ENCODE peak calls at places on chromosomes 16 and 17, in nine cellular contexts. One of them, this sample, is unnamed.

GRCh38 chr17:71412803-71413202 is 708.0 kb upstream of the SOX9 start:
- DNase-seq in testis: no peak
- DNase-seq in IMR-90: peak; percentile 99
- DNase-seq in fibroblast of lung: peak; percentile 99
- DNase-seq in upper lobe of right lung: no peak
- DNase-seq in sigmoid colon: no peak
- DNase-seq in uterus: no peak
- DNase-seq in cardiac muscle cell: no peak
- DNase-seq in body of pancreas: no peak
- DNase-seq in this sample: no peak

GRCh38 chr17:29145289-29146058 is 34.7 kb downstream of the MYO18A start:
- DNase-seq in IMR-90: peak; percentile 84
- DNase-seq in sigmoid colon: peak; percentile 87
- DNase-seq in cardiac muscle cell: peak; percentile 82
- DNase-seq in body of pancreas: peak; percentile 72
- DNase-seq in fibroblast of lung: peak; percentile 77
- DNase-seq in uterus: peak; percentile 57
- DNase-seq in testis: peak; percentile 77
- DNase-seq in upper lobe of right lung: peak; percentile 85
- DNase-seq in this sample: peak; percentile 69

GRCh38 chr17:36851230-36851629 is 86.0 kb upstream of the LHX1 start:
- DNase-seq in fibroblast of lung: peak; percentile 36
- DNase-seq in IMR-90: peak; percentile 45
- DNase-seq in cardiac muscle cell: no peak
- DNase-seq in upper lobe of right lung: no peak
- DNase-seq in sigmoid colon: no peak
- DNase-seq in testis: no peak
- DNase-seq in body of pancreas: no peak
- DNase-seq in uterus: no peak
- DNase-seq in this sample: no peak

GRCh38 chr16:79163666-79164377 is 436.7 kb downstream of the MAF start:
- DNase-seq in testis: no peak
- DNase-seq in cardiac muscle cell: no peak
- DNase-seq in uterus: no peak
- DNase-seq in body of pancreas: no peak
- DNase-seq in upper lobe of right lung: no peak
- DNase-seq in fibroblast of lung: no peak
- DNase-seq in sigmoid colon: no peak
- DNase-seq in IMR-90: no peak
- DNase-seq in this sample: no peak

GRCh38 chr16:375927-376816 is 5.6 kb downstream of the PGAP6 start:
- DNase-seq in body of pancreas: peak; percentile 13
- DNase-seq in IMR-90: no peak
- DNase-seq in upper lobe of right lung: no peak
- DNase-seq in testis: no peak
- DNase-seq in fibroblast of lung: no peak
- DNase-seq in sigmoid colon: no peak
- DNase-seq in cardiac muscle cell: no peak
- DNase-seq in uterus: no peak
- DNase-seq in this sample: no peak

GRCh38 chr17:67218385-67218950 is 26.5 kb downstream of the HELZ start:
- DNase-seq in upper lobe of right lung: no peak
- DNase-seq in fibroblast of lung: peak; percentile 71
- DNase-seq in uterus: no peak
- DNase-seq in testis: no peak
- DNase-seq in cardiac muscle cell: no peak
- DNase-seq in IMR-90: peak; percentile 78
- DNase-seq in body of pancreas: no peak
- DNase-seq in sigmoid colon: no peak
- DNase-seq in this sample: no peak

GRCh38 chr17:40541873-40542561 is 23.3 kb downstream of the CCR7 start:
- DNase-seq in cardiac muscle cell: no peak
- DNase-seq in fibroblast of lung: peak; percentile 34
- DNase-seq in IMR-90: no peak
- DNase-seq in sigmoid colon: no peak
- DNase-seq in uterus: no peak
- DNase-seq in upper lobe of right lung: peak; percentile 58
- DNase-seq in testis: no peak
- DNase-seq in body of pancreas: no peak
- DNase-seq in this sample: no peak

GRCh38 chr17:15106540-15106939 is 158.6 kb downstream of the PMP22 start:
- DNase-seq in upper lobe of right lung: no peak
- DNase-seq in cardiac muscle cell: no peak
- DNase-seq in sigmoid colon: no peak
- DNase-seq in IMR-90: peak; percentile 45
- DNase-seq in fibroblast of lung: peak; percentile 51
- DNase-seq in body of pancreas: no peak
- DNase-seq in uterus: no peak
- DNase-seq in testis: no peak
- DNase-seq in this sample: no peak

GRCh38 chr17:78125138-78125913 is 3.2 kb downstream of the TMC6 start:
- DNase-seq in cardiac muscle cell: no peak
- DNase-seq in fibroblast of lung: no peak
- DNase-seq in uterus: no peak
- DNase-seq in body of pancreas: no peak
- DNase-seq in testis: no peak
- DNase-seq in sigmoid colon: no peak
- DNase-seq in IMR-90: no peak
- DNase-seq in upper lobe of right lung: no peak
- DNase-seq in this sample: no peak

GRCh38 chr17:746181-746580 is 5.9 kb downstream of the GEMIN4 start:
- DNase-seq in cardiac muscle cell: no peak
- DNase-seq in fibroblast of lung: no peak
- DNase-seq in testis: no peak
- DNase-seq in body of pancreas: no peak
- DNase-seq in uterus: no peak
- DNase-seq in upper lobe of right lung: no peak
- DNase-seq in IMR-90: no peak
- DNase-seq in sigmoid colon: no peak
- DNase-seq in this sample: no peak

GRCh38 chr17:65557349-65558310 is 3.8 kb downstream of the AXIN2 start:
- DNase-seq in sigmoid colon: no peak
- DNase-seq in IMR-90: peak; percentile 55
- DNase-seq in upper lobe of right lung: no peak
- DNase-seq in uterus: no peak
- DNase-seq in cardiac muscle cell: no peak
- DNase-seq in fibroblast of lung: peak; percentile 93
- DNase-seq in testis: no peak
- DNase-seq in body of pancreas: no peak
- DNase-seq in this sample: no peak

GRCh38 chr17:8243827-8244226 is 4.0 kb downstream of the CTC1 start:
- DNase-seq in fibroblast of lung: no peak
- DNase-seq in testis: no peak
- DNase-seq in IMR-90: no peak
- DNase-seq in sigmoid colon: no peak
- DNase-seq in upper lobe of right lung: no peak
- DNase-seq in uterus: no peak
- DNase-seq in cardiac muscle cell: no peak
- DNase-seq in body of pancreas: no peak
- DNase-seq in this sample: no peak

GRCh38 chr17:67390646-67391480 is 13.8 kb downstream of the PITPNC1 start:
- DNase-seq in uterus: peak; percentile 37
- DNase-seq in testis: no peak
- DNase-seq in IMR-90: peak; percentile 99
- DNase-seq in cardiac muscle cell: no peak
- DNase-seq in sigmoid colon: no peak
- DNase-seq in upper lobe of right lung: no peak
- DNase-seq in body of pancreas: peak; percentile 87
- DNase-seq in fibroblast of lung: peak; percentile 98
- DNase-seq in this sample: no peak

GRCh38 chr16:77584205-77584859 is 138.0 kb upstream of the NUDT7 start:
- DNase-seq in upper lobe of right lung: no peak
- DNase-seq in uterus: peak; percentile 60
- DNase-seq in cardiac muscle cell: peak; percentile 59
- DNase-seq in testis: peak; percentile 72
- DNase-seq in IMR-90: peak; percentile 63
- DNase-seq in sigmoid colon: no peak
- DNase-seq in fibroblast of lung: peak; percentile 58
- DNase-seq in body of pancreas: peak; percentile 50
- DNase-seq in this sample: peak; percentile 35

GRCh38 chr16:80210787-80211186 is 330.0 kb upstream of the DYNLRB2 start:
- DNase-seq in fibroblast of lung: no peak
- DNase-seq in IMR-90: no peak
- DNase-seq in testis: peak; percentile 54
- DNase-seq in uterus: no peak
- DNase-seq in body of pancreas: no peak
- DNase-seq in sigmoid colon: no peak
- DNase-seq in cardiac muscle cell: no peak
- DNase-seq in upper lobe of right lung: no peak
- DNase-seq in this sample: no peak

GRCh38 chr16:35295856-35296255 is 1836.4 kb downstream of the TP53TG3F start:
- DNase-seq in testis: no peak
- DNase-seq in uterus: no peak
- DNase-seq in fibroblast of lung: no peak
- DNase-seq in cardiac muscle cell: no peak
- DNase-seq in IMR-90: no peak
- DNase-seq in sigmoid colon: no peak
- DNase-seq in upper lobe of right lung: no peak
- DNase-seq in body of pancreas: no peak
- DNase-seq in this sample: no peak

GRCh38 chr17:57953703-57954420 is 1.4 kb downstream of the CUEDC1 start:
- DNase-seq in fibroblast of lung: no peak
- DNase-seq in testis: no peak
- DNase-seq in body of pancreas: no peak
- DNase-seq in upper lobe of right lung: peak; percentile 57
- DNase-seq in uterus: no peak
- DNase-seq in sigmoid colon: peak; percentile 73
- DNase-seq in IMR-90: no peak
- DNase-seq in cardiac muscle cell: no peak
- DNase-seq in this sample: no peak

GRCh38 chr16:11570796-11571195 is 15.9 kb downstream of the LITAF start:
- DNase-seq in fibroblast of lung: no peak
- DNase-seq in uterus: no peak
- DNase-seq in cardiac muscle cell: no peak
- DNase-seq in body of pancreas: no peak
- DNase-seq in testis: no peak
- DNase-seq in sigmoid colon: no peak
- DNase-seq in upper lobe of right lung: no peak
- DNase-seq in IMR-90: no peak
- DNase-seq in this sample: no peak

GRCh38 chr17:54901230-54901847 is 687 bp downstream of the TOM1L1 start:
- DNase-seq in testis: no peak
- DNase-seq in body of pancreas: peak; percentile 19
- DNase-seq in uterus: no peak
- DNase-seq in sigmoid colon: no peak
- DNase-seq in fibroblast of lung: peak; percentile 35
- DNase-seq in upper lobe of right lung: no peak
- DNase-seq in IMR-90: peak; percentile 8
- DNase-seq in cardiac muscle cell: no peak
- DNase-seq in this sample: no peak
- H3K4me3 ChIP-seq in testis: peak overlapping the region; percentile 58
- H3K4me3 ChIP-seq in body of pancreas: peak overlapping the region; percentile 44
- H3K4me3 ChIP-seq in uterus: peak overlapping the region; percentile 43
- H3K4me3 ChIP-seq in sigmoid colon: peak overlapping the region; percentile 57
- H3K4me3 ChIP-seq in fibroblast of lung: peak overlapping the region; percentile 66
- H3K4me3 ChIP-seq in upper lobe of right lung: peak overlapping the region; percentile 53
- H3K4me3 ChIP-seq in IMR-90: peak overlapping the region; percentile 82
- H3K4me3 ChIP-seq in cardiac muscle cell: peak overlapping the region; percentile 35
- H3K4me3 ChIP-seq in this sample: peak overlapping the region; percentile 65

DNA sequence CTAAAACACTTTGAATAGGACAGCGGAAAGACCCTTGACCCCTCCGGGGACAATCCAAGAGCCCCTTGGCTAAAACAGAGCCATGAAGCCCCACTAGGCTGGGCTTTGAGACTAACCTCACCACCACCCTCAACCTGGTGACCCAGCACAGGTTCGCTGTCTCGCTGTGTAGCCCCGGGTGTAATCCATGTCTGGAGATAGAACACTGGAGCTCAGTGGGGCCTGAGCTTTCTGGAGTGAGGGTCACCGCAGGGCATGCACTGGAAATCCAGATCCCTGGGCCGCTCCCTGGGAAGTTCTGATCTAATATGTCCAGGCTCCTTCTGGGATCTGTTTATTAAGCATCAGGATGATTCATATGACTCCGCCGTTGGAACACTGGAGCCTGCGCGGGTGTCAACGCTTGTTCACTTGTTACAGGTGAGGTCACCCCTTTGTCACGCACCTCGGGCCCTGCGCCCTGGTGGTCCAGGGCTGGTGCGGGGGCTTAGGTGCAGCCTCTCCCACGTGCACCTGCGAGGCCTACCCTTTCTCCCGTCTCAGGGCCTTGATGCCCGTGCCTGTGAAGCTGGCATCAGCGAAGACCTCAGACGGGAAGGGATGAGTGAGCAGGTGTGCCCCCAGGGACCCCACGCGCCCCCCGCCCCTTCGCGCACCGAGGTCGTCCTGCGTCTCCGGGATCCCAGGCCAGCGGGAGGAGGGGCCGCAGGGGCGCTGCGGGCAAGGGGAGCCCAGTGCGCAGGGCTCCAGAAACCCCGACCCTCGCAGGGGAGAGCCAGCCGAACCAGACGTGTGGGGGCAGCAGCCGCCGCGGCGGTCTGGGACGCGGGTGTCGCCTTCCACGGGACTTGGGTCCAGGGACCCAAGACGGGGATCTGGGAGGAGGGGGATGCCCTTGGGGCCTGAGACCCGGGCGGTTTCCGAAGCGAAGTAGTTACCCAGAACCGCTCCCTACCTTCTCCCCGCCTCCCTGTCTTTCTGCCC is 224.1 kb upstream of the FOXF1 start:
- DNase-seq in fibroblast of lung: peak; percentile 30
- DNase-seq in IMR-90: peak; percentile 58
- DNase-seq in upper lobe of right lung: no peak
- DNase-seq in uterus: no peak
- DNase-seq in cardiac muscle cell: no peak
- DNase-seq in testis: no peak
- DNase-seq in sigmoid colon: peak; percentile 85
- DNase-seq in body of pancreas: no peak
- DNase-seq in this sample: no peak
- H3K27me3 ChIP-seq in fibroblast of lung: peaks cover 27% of the 10 kb centered on the region
- H3K27me3 ChIP-seq in IMR-90: peaks cover 6% of the 10 kb centered on the region
- H3K27me3 ChIP-seq in upper lobe of right lung: peaks cover 44% of the 10 kb centered on the region
- H3K27me3 ChIP-seq in uterus: peaks cover 5% of the 10 kb centered on the region
- H3K27me3 ChIP-seq in cardiac muscle cell: peaks cover 90% of the 10 kb centered on the region
- H3K27me3 ChIP-seq in testis: no peaks in the 10 kb centered on the region
- H3K27me3 ChIP-seq in sigmoid colon: no peaks in the 10 kb centered on the region
- H3K27me3 ChIP-seq in body of pancreas: no peaks in the 10 kb centered on the region
- H3K27me3 ChIP-seq in this sample: peaks cover 93% of the 10 kb centered on the region

GRCh38 chr17:32928527-32929287 is 754 bp downstream of the TMEM98 start:
- DNase-seq in fibroblast of lung: peak; percentile 25
- DNase-seq in cardiac muscle cell: no peak
- DNase-seq in testis: no peak
- DNase-seq in IMR-90: peak; percentile 26
- DNase-seq in upper lobe of right lung: no peak
- DNase-seq in uterus: no peak
- DNase-seq in body of pancreas: no peak
- DNase-seq in sigmoid colon: no peak
- DNase-seq in this sample: no peak
- TF ChIP-seq CTCF in fibroblast of lung: no peak
- TF ChIP-seq CTCF in cardiac muscle cell: no peak
- TF ChIP-seq CTCF in testis: no peak
- TF ChIP-seq CTCF in IMR-90: no peak
- TF ChIP-seq CTCF in upper lobe of right lung: no peak
- TF ChIP-seq CTCF in uterus: no peak
- TF ChIP-seq CTCF in body of pancreas: no peak
- TF ChIP-seq CTCF in sigmoid colon: no peak
- TF ChIP-seq CTCF in this sample: no peak

DNA sequence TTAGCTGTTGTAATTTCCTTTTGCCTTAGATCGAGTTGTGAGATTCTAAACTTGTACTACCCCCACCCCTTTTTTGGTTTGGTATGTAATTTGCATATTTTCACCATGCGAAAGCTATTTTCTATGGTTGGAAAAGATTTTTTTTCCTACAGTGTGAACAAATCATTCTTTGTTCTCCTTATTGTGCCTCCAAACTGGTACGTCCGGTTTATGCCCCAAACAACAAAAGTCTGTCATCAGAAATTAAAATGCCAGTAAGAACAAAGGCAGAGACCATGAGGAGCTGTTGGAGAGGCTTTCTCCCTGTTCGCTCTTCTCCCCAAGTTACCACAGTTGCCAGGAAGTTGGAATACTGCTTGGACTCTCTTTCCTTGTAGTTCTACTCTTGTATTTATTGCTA is 66.2 kb downstream of the BCAS3 start:
- DNase-seq in fibroblast of lung: peak; percentile 86
- DNase-seq in upper lobe of right lung: no peak
- DNase-seq in cardiac muscle cell: peak; percentile 5
- DNase-seq in testis: no peak
- DNase-seq in uterus: no peak
- DNase-seq in body of pancreas: peak; percentile 25
- DNase-seq in sigmoid colon: no peak
- DNase-seq in IMR-90: peak; percentile 43
- DNase-seq in this sample: no peak
- H3K4me3 ChIP-seq in fibroblast of lung: peak overlapping the region; percentile 34
- H3K4me3 ChIP-seq in upper lobe of right lung: peak overlapping the region; percentile 22
- H3K4me3 ChIP-seq in cardiac muscle cell: no peak overlapping the region
- H3K4me3 ChIP-seq in testis: no peak overlapping the region
- H3K4me3 ChIP-seq in uterus: no peak overlapping the region
- H3K4me3 ChIP-seq in body of pancreas: no peak overlapping the region
- H3K4me3 ChIP-seq in sigmoid colon: no peak overlapping the region
- H3K4me3 ChIP-seq in IMR-90: peak overlapping the region; percentile 44
- H3K4me3 ChIP-seq in this sample: no peak overlapping the region

This sample was measured in BE2C.